ENCODE peak calls at places on chromosome X, in eight cellular contexts. F is heart right ventricle, Z is heart left ventricle, W is neural progenitor cell, R is MM.1S, H is cardiac muscle cell, P is pancreas, O is BE2C. T is an unnamed sample.

GRCh38 chrX:11427082-11428033 is 134.1 kb downstream of the AMELX start:
- DNase-seq in W (peak; percentile 55), Z (peak; percentile 69), P (peak; percentile 68), R (peak; percentile 77), F (peak; percentile 34), H (peak; percentile 54), O (no peak), T (no peak)

GRCh38 chrX:19350831-19351447 is 7.2 kb downstream of the PDHA1 start:
- DNase-seq in P (no peak), R (no peak), F (no peak), W (no peak), H (no peak), Z (no peak), O (no peak), T (no peak)

GRCh38 chrX:56783450-56783831 is 54.4 kb downstream of the NBDY start:
- DNase-seq in H (no peak), P (peak; percentile 80), O (no peak), W (peak; percentile 77), F (no peak), Z (peak; percentile 84), R (peak; percentile 73), T (no peak)

GRCh38 chrX:109774706-109775105 is 41.6 kb upstream of the ACSL4 start:
- DNase-seq in O (no peak), Z (no peak), F (no peak), W (no peak), P (no peak), R (no peak), H (peak; percentile 85), T (no peak)

GRCh38 chrX:68487924-68488323 is 10.9 kb upstream of the YIPF6 start:
- DNase-seq in R (no peak), W (no peak), Z (no peak), O (no peak), H (no peak), P (no peak), F (no peak), T (no peak)

GRCh38 chrX:147894332-147894870 is 17.3 kb upstream of the FMR1 start:
- DNase-seq in P (no peak), W (peak; percentile 7), R (no peak), H (peak; percentile 28), Z (no peak), F (no peak), O (no peak), T (no peak)

GRCh38 chrX:68186552-68187262 is 246.6 kb downstream of the OPHN1 start:
- DNase-seq in P (no peak), F (no peak), W (no peak), H (no peak), R (no peak), Z (no peak), O (no peak), T (no peak)

GRCh38 chrX:44675364-44676024 is 132.8 kb upstream of the FUNDC1 start:
- DNase-seq in F (peak; percentile 13), W (no peak), R (no peak), P (no peak), H (peak; percentile 92), Z (peak; percentile 57), O (peak; percentile 87), T (no peak)

GRCh38 chrX:78316310-78316709 is 11.1 kb downstream of the CYSLTR1 start:
- DNase-seq in Z (peak; percentile 15), F (no peak), R (no peak), O (no peak), W (no peak), P (no peak), H (no peak), T (no peak)

GRCh38 chrX:111095974-111096870 is at the start of gene PAK3:
- DNase-seq in H (peak; percentile 57), W (peak; percentile 79), O (peak; percentile 58), P (peak; percentile 77), F (peak; percentile 20), Z (peak; percentile 29), R (peak; percentile 15), T (peak; percentile 92)

GRCh38 chrX:71098302-71098701 is 2.7 kb downstream of the FOXO4 start:
- DNase-seq in H (peak; percentile 56), Z (peak; percentile 54), R (peak; percentile 55), W (no peak), F (peak; percentile 54), P (no peak), O (peak; percentile 61), T (peak; percentile 39)

GRCh38 chrX:42988700-42989099 is 210.7 kb upstream of the PPP1R2C start:
- DNase-seq in F (no peak), P (no peak), R (no peak), W (no peak), H (no peak), Z (no peak), O (no peak), T (no peak)

GRCh38 chrX:152619897-152620296 is 17.8 kb upstream of the GABRQ start:
- DNase-seq in F (no peak), R (no peak), O (no peak), P (no peak), Z (no peak), H (no peak), W (no peak), T (no peak)

GRCh38 chrX:123943074-123943473 is 18.4 kb upstream of the STAG2 start:
- DNase-seq in R (no peak), W (no peak), F (no peak), O (no peak), H (no peak), Z (no peak), P (no peak), T (no peak)
- H3K4me1 ChIP-seq in R (no peaks in the 10 kb centered on the region), W (no peaks in the 10 kb centered on the region), F (no peaks in the 10 kb centered on the region), O (no peaks in the 10 kb centered on the region), H (no peaks in the 10 kb centered on the region), Z (no peaks in the 10 kb centered on the region), P (no peaks in the 10 kb centered on the region), T (peaks cover 19% of the 10 kb centered on the region)

GRCh38 chrX:39821011-39821708 is 276.6 kb downstream of the BCOR start:
- DNase-seq in R (no peak), Z (peak; percentile 55), F (no peak), O (peak; percentile 69), W (peak; percentile 86), H (peak; percentile 44), P (peak; percentile 66), T (peak; percentile 15)
- H3K4me3 ChIP-seq in R (no peak overlapping the region), Z (peak overlapping the region; percentile 53), F (peak overlapping the region; percentile 3), O (peak overlapping the region; percentile 45), W (peak overlapping the region; percentile 47), H (peak overlapping the region; percentile 41), P (peak overlapping the region; percentile 36), T (peak overlapping the region; percentile 30)

DNA sequence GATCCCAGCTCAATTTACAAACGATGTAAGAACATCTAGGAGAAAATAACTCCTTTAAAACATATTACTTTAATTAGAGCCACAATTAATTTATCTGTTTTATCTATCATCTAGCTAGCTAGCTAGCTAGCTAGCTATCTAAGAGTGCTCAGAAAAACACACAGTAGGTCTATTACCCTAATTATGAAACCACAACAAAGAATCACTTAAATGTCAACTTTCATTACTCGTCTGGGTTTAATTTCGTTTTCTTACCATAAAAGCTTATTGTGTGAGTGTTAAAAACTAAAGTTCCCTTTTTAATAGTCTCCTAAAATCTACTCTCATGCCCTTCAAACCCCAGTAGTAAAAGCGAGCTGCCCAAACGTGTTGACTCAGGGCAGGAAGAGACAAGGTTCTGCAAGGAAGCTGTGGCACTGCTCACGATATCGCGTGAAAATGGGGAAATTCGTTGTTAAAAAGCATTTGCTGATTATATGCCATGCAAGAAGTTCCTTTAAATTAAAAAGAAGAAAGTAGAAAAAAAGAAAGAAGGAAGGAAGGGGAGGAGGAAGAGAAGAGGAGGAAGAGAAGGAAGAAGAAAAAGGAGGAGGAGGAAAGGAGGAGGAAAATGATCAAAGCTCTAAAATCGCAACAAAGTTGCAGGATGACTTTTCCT is 617 bp downstream of the MBNL3 start:
- DNase-seq in Z (no peak), W (no peak), P (no peak), O (no peak), H (peak; percentile 55), F (no peak), R (peak; percentile 43), T (peak; percentile 41)
- H3K27me3 ChIP-seq in Z (no peaks in the 10 kb centered on the region), W (peaks cover 64% of the 10 kb centered on the region), P (no peaks in the 10 kb centered on the region), O (peaks cover 36% of the 10 kb centered on the region), H (peaks cover 51% of the 10 kb centered on the region), F (no peaks in the 10 kb centered on the region), R (no peaks in the 10 kb centered on the region), T (no peaks in the 10 kb centered on the region)

GRCh38 chrX:100643943-100644587 is at the start of gene SRPX2:
- DNase-seq in P (no peak), Z (peak; percentile 58), O (no peak), R (no peak), H (peak; percentile 89), F (peak; percentile 24), W (no peak), T (peak; percentile 56)
- H3K4me1 ChIP-seq in P (no peaks in the 10 kb centered on the region), Z (no peaks in the 10 kb centered on the region), O (no peaks in the 10 kb centered on the region), R (no peaks in the 10 kb centered on the region), H (no peaks in the 10 kb centered on the region), F (peaks cover 14% of the 10 kb centered on the region), W (peaks cover 5% of the 10 kb centered on the region), T (peaks cover 10% of the 10 kb centered on the region)

DNA sequence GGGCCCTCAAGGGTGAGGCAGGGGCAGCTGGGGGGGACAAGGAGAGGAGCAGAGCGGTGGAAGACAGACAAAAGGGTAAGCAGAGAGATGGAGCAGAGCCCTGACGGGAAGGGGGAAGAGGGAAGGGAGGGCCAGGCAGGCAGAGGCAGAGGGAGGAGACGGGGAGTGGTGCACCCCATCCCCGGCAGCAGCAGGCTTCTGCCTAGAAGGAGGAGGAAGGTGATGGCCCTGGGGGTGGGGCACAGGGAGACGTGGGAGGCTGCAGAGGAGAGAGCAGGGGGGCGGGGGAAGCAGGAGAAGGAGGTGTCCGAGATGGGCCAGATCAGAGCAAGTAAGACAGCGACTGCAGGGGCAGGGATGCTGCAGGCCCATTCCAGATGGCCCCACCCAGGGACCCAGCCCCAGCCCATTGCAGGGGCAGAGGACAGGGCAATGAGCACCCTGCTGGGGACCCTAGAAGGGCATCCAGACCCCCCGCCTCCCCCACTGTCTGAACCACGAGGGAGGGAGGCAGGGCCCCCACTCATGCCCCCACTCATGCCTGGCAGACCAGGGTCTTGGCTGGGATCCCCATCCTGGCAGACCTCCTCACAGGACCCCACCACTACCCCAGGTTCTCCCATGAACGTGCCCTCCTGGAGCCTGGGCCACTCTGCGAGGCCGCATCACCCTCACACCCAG is 2.7 kb downstream of the L1CAM start:
- DNase-seq in P (no peak), Z (peak; percentile 9), W (no peak), F (no peak), H (no peak), O (peak; percentile 48), R (no peak), T (no peak)
- H3K4me3 ChIP-seq in P (no peak overlapping the region), Z (no peak overlapping the region), W (no peak overlapping the region), F (no peak overlapping the region), H (no peak overlapping the region), O (peak overlapping the region; percentile 75), R (no peak overlapping the region), T (no peak overlapping the region)

DNA sequence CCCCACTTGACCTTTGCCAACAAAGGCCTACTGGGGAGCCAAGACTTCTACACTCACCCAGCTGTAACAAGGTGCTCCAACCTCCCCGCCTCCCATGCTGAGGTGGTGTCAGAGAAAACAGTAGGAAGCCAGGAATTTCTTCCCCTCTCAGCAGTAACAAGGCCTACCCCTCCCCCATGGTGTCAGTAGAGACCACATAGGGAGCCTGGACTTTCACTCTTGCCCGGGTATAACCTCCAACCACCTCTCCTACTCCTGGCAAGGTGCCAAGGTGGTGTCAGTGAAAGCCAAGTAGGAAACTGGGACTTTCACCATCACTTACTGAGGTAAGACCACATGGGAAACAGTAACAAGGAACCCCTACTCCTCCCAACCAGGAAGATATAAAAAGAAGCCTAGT is 93.1 kb downstream of the SLC16A2 start:
- DNase-seq in P (no peak), Z (no peak), H (peak; percentile 45), W (no peak), O (no peak), R (no peak), F (no peak), T (no peak)
- H3K27me3 ChIP-seq in P (no peaks in the 10 kb centered on the region), Z (no peaks in the 10 kb centered on the region), H (no peaks in the 10 kb centered on the region), W (no peaks in the 10 kb centered on the region), O (no peaks in the 10 kb centered on the region), R (no peaks in the 10 kb centered on the region), F (no peaks in the 10 kb centered on the region), T (no peaks in the 10 kb centered on the region)